ENCODE peak calls at places on chromosome 17, in eight cellular contexts. K is fibroblast of villous mesenchyme, D is HL-60, J is lung, P is cardiac muscle cell, Y is brain microvascular endothelial cell, R is WERI-Rb-1, W is right atrium auricular region. Z is an unnamed sample.

GRCh38 chr17:67568961-67569360 is 148.8 kb upstream of the NOL11 start:
- DNase-seq in J (no peak), R (no peak), K (no peak), Y (no peak), P (no peak), D (no peak), W (no peak), Z (no peak)

GRCh38 chr17:11279776-11280344 is 38.8 kb downstream of the SHISA6 start:
- DNase-seq in R (no peak), P (no peak), J (no peak), W (no peak), Y (no peak), K (no peak), D (no peak), Z (no peak)

GRCh38 chr17:50889528-50890118 is 23.5 kb upstream of the TOB1 start:
- DNase-seq in W (no peak), J (no peak), R (no peak), D (no peak), P (no peak), Y (no peak), K (no peak), Z (no peak)

GRCh38 chr17:3911271-3912053 is 4.8 kb downstream of the P2RX1 start:
- DNase-seq in D (peak), K (no peak), R (peak), P (peak), Y (no peak), J (no peak), W (no peak), Z (no peak)

GRCh38 chr17:50129303-50129945 is 536 bp downstream of the SAMD14 start:
- DNase-seq in Y (no peak), P (peak), K (no peak), D (no peak), R (peak), J (no peak), W (no peak), Z (no peak)

GRCh38 chr17:27512511-27513346 is 56.5 kb downstream of the KSR1 start:
- DNase-seq in Y (no peak), R (no peak), D (no peak), J (no peak), W (no peak), P (no peak), K (peak), Z (no peak)

GRCh38 chr17:3015890-3016289 is 47.5 kb downstream of the OR1D5 start:
- DNase-seq in D (no peak), K (no peak), J (no peak), W (no peak), R (no peak), P (no peak), Y (peak), Z (no peak)

GRCh38 chr17:57603541-57603940 is 141.6 kb downstream of the CCDC182 start:
- DNase-seq in Y (no peak), P (no peak), W (no peak), J (no peak), K (no peak), D (no peak), R (no peak), Z (no peak)

GRCh38 chr17:38539386-38539785 is 66.4 kb downstream of the SRCIN1 start:
- DNase-seq in W (no peak), Y (no peak), K (no peak), J (no peak), D (no peak), R (no peak), P (no peak), Z (no peak)

GRCh38 chr17:1123397-1124237 is 56.2 kb downstream of the ABR start:
- DNase-seq in Y (no peak), D (no peak), K (no peak), P (no peak), J (no peak), R (no peak), W (no peak), Z (no peak)

GRCh38 chr17:77141846-77142449 is 1.2 kb downstream of the SEC14L1 start:
- DNase-seq in D (no peak), R (no peak), P (no peak), Y (no peak), J (no peak), K (no peak), W (no peak), Z (no peak)

GRCh38 chr17:33598795-33599194 is 305.7 kb upstream of the ASIC2 start:
- DNase-seq in Y (no peak), K (no peak), J (no peak), D (no peak), R (no peak), W (no peak), P (no peak), Z (no peak)

GRCh38 chr17:3887811-3888210 is 5.0 kb downstream of the CAMKK1 start:
- DNase-seq in W (no peak), D (no peak), K (no peak), Y (no peak), R (no peak), J (no peak), P (no peak), Z (no peak)

GRCh38 chr17:10171057-10171456 is 27.3 kb downstream of the GAS7 start:
- DNase-seq in R (no peak), D (no peak), J (no peak), Y (no peak), P (peak), W (no peak), K (peak), Z (no peak)

GRCh38 chr17:54736573-54736972 is 164.1 kb upstream of the TOM1L1 start:
- DNase-seq in K (no peak), P (no peak), R (no peak), W (no peak), J (no peak), D (no peak), Y (no peak), Z (no peak)

GRCh38 chr17:73424571-73424970 is 112.8 kb upstream of the CDC42EP4 start:
- DNase-seq in Y (no peak), D (no peak), R (no peak), J (no peak), W (no peak), K (no peak), P (no peak), Z (no peak)

GRCh38 chr17:45160505-45161287 is 979 bp upstream of the HEXIM2 start:
- DNase-seq in K (peak), Y (peak), J (peak), W (no peak), R (peak), D (peak), P (peak), Z (no peak)

GRCh38 chr17:82416264-82416663 is 1.9 kb upstream of the HEXD start:
- DNase-seq in R (no peak), P (no peak), Y (no peak), D (no peak), K (no peak), W (no peak), J (no peak), Z (no peak)

GRCh38 chr17:40307691-40308289 is 1.2 kb upstream of the RARA start:
- DNase-seq in K (peak), D (peak), W (no peak), R (peak), J (no peak), Y (no peak), P (peak), Z (no peak)

GRCh38 chr17:33284022-33284421 is 9.1 kb downstream of the ASIC2 start:
- DNase-seq in P (peak), R (no peak), K (peak), D (no peak), W (peak), J (no peak), Y (peak), Z (no peak)

GRCh38 chr17:38815576-38816193 is 9.4 kb downstream of the CWC25 start:
- DNase-seq in Y (peak), W (no peak), P (peak), K (peak), R (no peak), J (no peak), D (peak), Z (peak)

GRCh38 chr17:69474171-69474831 is 59.8 kb downstream of the MAP2K6 start:
- DNase-seq in J (no peak), R (peak), Y (no peak), P (no peak), K (peak), D (no peak), W (no peak), Z (no peak)

GRCh38 chr17:40870136-40870535 is 3.1 kb upstream of the KRT12 start:
- DNase-seq in D (no peak), R (no peak), Y (no peak), W (no peak), K (no peak), P (no peak), J (no peak), Z (no peak)

GRCh38 chr17:42133461-42134041 is 10.9 kb downstream of the HSPB9 start:
- DNase-seq in P (no peak), W (no peak), D (no peak), J (no peak), K (no peak), Y (no peak), R (no peak), Z (no peak)

GRCh38 chr17:59093702-59094231 is 12.9 kb downstream of the TRIM37 start:
- DNase-seq in Y (peak), K (peak), D (no peak), P (peak), W (peak), J (peak), R (peak), Z (peak)

GRCh38 chr17:1049446-1050225 is 52.7 kb downstream of the TIMM22 start:
- DNase-seq in J (no peak), D (no peak), K (no peak), W (no peak), Y (no peak), R (no peak), P (no peak), Z (no peak)

GRCh38 chr17:81393684-81394376 is 1.4 kb upstream of the BAHCC1 start:
- DNase-seq in R (peak), D (peak), J (peak), P (peak), W (peak), Y (peak), K (peak), Z (peak)

GRCh38 chr17:37413875-37414519 is 7.3 kb downstream of the TADA2A start:
- DNase-seq in K (no peak), P (no peak), D (no peak), R (no peak), W (no peak), Y (no peak), J (no peak), Z (no peak)

GRCh38 chr17:81435636-81436293 is 40.5 kb downstream of the BAHCC1 start:
- DNase-seq in J (no peak), R (no peak), P (no peak), Y (no peak), K (no peak), D (no peak), W (no peak), Z (no peak)

GRCh38 chr17:19311421-19312215 is 50.9 kb downstream of the B9D1 start:
- DNase-seq in J (no peak), R (no peak), W (no peak), K (no peak), Y (peak), D (peak), P (peak), Z (no peak)

GRCh38 chr17:2171725-2172446 is 117.0 kb downstream of the HIC1 start:
- DNase-seq in W (no peak), Y (peak), R (no peak), P (peak), K (peak), D (no peak), J (peak), Z (peak)

DNA sequence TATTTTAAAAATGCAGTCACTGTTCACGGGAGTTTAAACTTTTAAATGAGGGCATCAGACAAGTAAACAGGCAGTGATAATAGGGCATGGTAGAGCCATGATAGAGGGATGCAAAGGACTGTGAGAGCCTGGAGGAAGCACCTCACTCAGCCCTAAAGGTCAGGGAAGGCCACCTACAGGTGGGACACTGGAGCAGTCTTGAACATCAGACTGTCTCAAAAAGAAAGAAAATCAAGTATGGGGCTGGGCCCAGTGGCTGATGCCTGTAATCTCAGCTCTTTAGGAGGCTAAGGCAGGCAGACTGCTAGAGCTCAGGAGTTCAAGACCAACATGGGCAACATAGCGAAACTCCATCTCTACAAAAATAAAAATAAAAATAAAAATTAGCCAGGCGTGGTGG is 31.0 kb upstream of the DHRS7B start:
- DNase-seq in R (no peak), J (no peak), W (no peak), D (no peak), P (no peak), Y (no peak), K (no peak), Z (no peak)
- TF ChIP-seq CTCF in R (peak), J (no peak), W (no peak), D (no peak), P (no peak), Y (no peak), K (no peak), Z (no peak)

GRCh38 chr17:61401280-61402072 is 1.8 kb downstream of the TBX2 start:
- DNase-seq in J (no peak), R (no peak), K (peak), W (no peak), P (no peak), D (no peak), Y (no peak), Z (no peak)
- H3K4me3 ChIP-seq in J (peak), R (no peak), K (peak), W (peak), P (peak), D (no peak), Y (peak), Z (peak)

GRCh38 chr17:80254396-80255241 is 6.0 kb upstream of the RNF213 start:
- DNase-seq in P (peak), Y (peak), J (peak), K (peak), R (no peak), D (peak), W (no peak), Z (peak)

GRCh38 chr17:80253631-80254395 is 6.8 kb upstream of the RNF213 start:
- DNase-seq in J (no peak), Y (no peak), P (no peak), D (no peak), W (no peak), K (no peak), R (no peak), Z (no peak)

GRCh38 chr17:80251966-80252365 is 8.7 kb upstream of the RNF213 start:
- DNase-seq in W (no peak), R (no peak), D (no peak), Y (no peak), K (no peak), P (no peak), J (no peak), Z (no peak)

GRCh38 chr17:80256034-80256350 is 4.7 kb upstream of the RNF213 start:
- DNase-seq in J (no peak), Y (no peak), K (no peak), W (no peak), R (no peak), D (no peak), P (no peak), Z (no peak)

GRCh38 chr17:80252871-80253270 is 7.8 kb upstream of the RNF213 start:
- DNase-seq in K (no peak), R (peak), P (peak), D (peak), Y (no peak), W (no peak), J (peak), Z (no peak)
- TF ChIP-seq CTCF in K (peak), R (peak), P (peak), D (peak), Y (peak), W (no peak), J (peak), Z (peak)

GRCh38 chr17:31389673-31390381 is 1.6 kb upstream of the RAB11FIP4 start:
- DNase-seq in J (no peak), R (no peak), Y (no peak), K (no peak), P (no peak), W (no peak), D (no peak), Z (no peak)
- H3K4me3 ChIP-seq in J (no peak), R (no peak), Y (no peak), K (no peak), P (no peak), W (no peak), D (no peak), Z (no peak)

DNA sequence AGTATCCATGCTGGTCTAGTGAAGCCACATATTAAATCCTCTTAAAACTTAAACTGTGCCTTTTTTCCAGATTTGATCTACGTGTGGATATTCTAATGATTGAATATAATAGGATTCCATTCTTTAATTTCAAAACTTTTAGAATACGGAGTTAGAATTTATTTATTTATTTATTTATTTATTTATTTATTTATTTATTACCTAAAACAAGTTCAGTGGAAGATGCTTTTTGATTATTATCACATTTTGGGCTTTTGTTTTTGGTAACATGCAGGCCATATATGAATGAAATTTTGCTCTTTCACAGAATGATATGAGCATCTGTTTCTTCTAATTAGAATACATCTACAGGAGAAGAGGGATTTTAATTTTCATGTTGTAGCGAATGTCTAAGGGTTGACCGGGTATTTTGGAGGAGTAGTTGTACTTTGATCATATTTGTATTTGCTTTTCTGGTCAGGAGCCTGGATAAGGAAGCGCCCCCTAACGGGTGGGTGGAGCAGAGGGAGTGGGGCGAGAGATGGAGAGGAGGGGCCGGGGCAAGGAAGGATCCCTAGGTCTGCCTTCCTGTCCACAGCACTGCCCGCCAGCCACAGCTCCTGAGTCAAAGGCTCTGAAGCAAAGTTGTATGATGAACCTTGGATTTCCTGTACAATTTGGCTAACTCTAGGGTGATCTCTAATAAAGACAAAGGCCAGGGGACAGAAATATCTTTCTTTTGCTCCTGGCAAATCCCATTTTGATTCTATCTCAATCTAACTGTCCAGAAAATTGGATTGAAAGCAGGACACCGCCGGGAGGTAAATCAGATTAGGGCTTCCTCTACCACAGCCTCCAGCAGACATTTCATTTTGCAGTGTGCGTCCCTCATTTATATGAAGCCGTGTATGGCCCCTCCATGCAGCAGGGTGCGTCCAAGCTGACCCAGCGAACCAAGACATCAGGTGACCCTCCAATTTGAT is 149.1 kb downstream of the PRKCA start:
- DNase-seq in J (no peak), K (no peak), P (no peak), R (peak), D (no peak), Y (no peak), W (no peak), Z (no peak)
- TF ChIP-seq CTCF in J (no peak), K (no peak), P (peak), R (no peak), D (no peak), Y (peak), W (no peak), Z (peak)

DNA sequence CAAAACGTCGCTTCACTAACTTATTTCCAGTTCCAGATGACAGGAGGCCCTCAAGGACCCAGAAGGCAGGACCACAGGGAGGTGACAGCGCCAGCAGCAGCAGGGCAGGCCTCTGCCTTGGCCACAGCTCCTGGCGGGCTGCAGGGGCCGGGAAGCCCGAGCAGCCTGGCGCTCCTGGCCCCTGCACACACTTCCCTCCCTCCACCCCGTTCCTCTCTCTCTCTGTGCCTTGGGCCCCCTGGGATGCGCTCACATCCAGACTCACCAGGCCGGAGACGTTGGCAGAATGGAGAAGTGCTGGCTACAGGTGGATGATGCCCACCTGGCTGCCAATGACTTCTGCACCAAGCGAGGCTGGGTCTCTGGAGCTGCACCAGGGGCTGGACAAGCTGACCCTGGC is 12.7 kb downstream of the ZNF594 start:
- DNase-seq in Y (no peak), P (no peak), K (no peak), J (no peak), R (no peak), D (no peak), W (no peak), Z (no peak)
- H3K4me3 ChIP-seq in Y (no peak), P (no peak), K (no peak), J (no peak), R (no peak), D (no peak), W (no peak), Z (no peak)